ENCODE peak calls at places on chromosomes 12 and 14, in eight cellular contexts. One of them, this sample, is unnamed.

GRCh38 chr12:73935817-73936216 is 601.8 kb upstream of the ATXN7L3B start:
- DNase-seq in WERI-Rb-1: no peak
- DNase-seq in AG04450: no peak
- DNase-seq in mammary epithelial cell: peak
- DNase-seq in right cardiac atrium: no peak
- DNase-seq in PC-9: no peak
- DNase-seq in effector memory CD4-positive, alpha-beta T cell: no peak
- DNase-seq in HCT116: peak
- DNase-seq in this sample: no peak

GRCh38 chr12:8948711-8949524 is 527 bp downstream of the M6PR start:
- DNase-seq in PC-9: peak
- DNase-seq in mammary epithelial cell: peak
- DNase-seq in right cardiac atrium: no peak
- DNase-seq in AG04450: no peak
- DNase-seq in WERI-Rb-1: peak
- DNase-seq in effector memory CD4-positive, alpha-beta T cell: no peak
- DNase-seq in HCT116: no peak
- DNase-seq in this sample: no peak

GRCh38 chr14:45891417-45892080 is 638.5 kb upstream of the MIS18BP1 start:
- DNase-seq in HCT116: no peak
- DNase-seq in WERI-Rb-1: no peak
- DNase-seq in mammary epithelial cell: peak
- DNase-seq in right cardiac atrium: no peak
- DNase-seq in effector memory CD4-positive, alpha-beta T cell: no peak
- DNase-seq in PC-9: no peak
- DNase-seq in AG04450: no peak
- DNase-seq in this sample: peak

GRCh38 chr14:36747411-36748184 is 85.9 kb downstream of the PAX9 start:
- DNase-seq in right cardiac atrium: no peak
- DNase-seq in WERI-Rb-1: no peak
- DNase-seq in PC-9: no peak
- DNase-seq in HCT116: no peak
- DNase-seq in mammary epithelial cell: no peak
- DNase-seq in AG04450: no peak
- DNase-seq in effector memory CD4-positive, alpha-beta T cell: no peak
- DNase-seq in this sample: no peak

GRCh38 chr12:111443586-111443985 is 37.9 kb downstream of the SH2B3 start:
- DNase-seq in right cardiac atrium: no peak
- DNase-seq in HCT116: no peak
- DNase-seq in WERI-Rb-1: no peak
- DNase-seq in PC-9: no peak
- DNase-seq in effector memory CD4-positive, alpha-beta T cell: no peak
- DNase-seq in mammary epithelial cell: peak
- DNase-seq in AG04450: no peak
- DNase-seq in this sample: peak

GRCh38 chr12:53197011-53197640 is 9.9 kb downstream of the ITGB7 start:
- DNase-seq in right cardiac atrium: peak
- DNase-seq in PC-9: no peak
- DNase-seq in WERI-Rb-1: no peak
- DNase-seq in HCT116: no peak
- DNase-seq in effector memory CD4-positive, alpha-beta T cell: no peak
- DNase-seq in AG04450: no peak
- DNase-seq in mammary epithelial cell: no peak
- DNase-seq in this sample: no peak

GRCh38 chr14:82626156-82627055 is 1092.8 kb upstream of the SEL1L start:
- DNase-seq in HCT116: no peak
- DNase-seq in effector memory CD4-positive, alpha-beta T cell: no peak
- DNase-seq in WERI-Rb-1: no peak
- DNase-seq in AG04450: no peak
- DNase-seq in mammary epithelial cell: no peak
- DNase-seq in PC-9: no peak
- DNase-seq in right cardiac atrium: no peak
- DNase-seq in this sample: no peak

GRCh38 chr12:113373966-113374365 is 15.6 kb downstream of the PLBD2 start:
- DNase-seq in right cardiac atrium: no peak
- DNase-seq in effector memory CD4-positive, alpha-beta T cell: no peak
- DNase-seq in WERI-Rb-1: no peak
- DNase-seq in AG04450: no peak
- DNase-seq in mammary epithelial cell: no peak
- DNase-seq in PC-9: no peak
- DNase-seq in HCT116: no peak
- DNase-seq in this sample: no peak

GRCh38 chr12:54032627-54033100 is at the start of gene HOXC5:
- DNase-seq in mammary epithelial cell: peak
- DNase-seq in AG04450: no peak
- DNase-seq in WERI-Rb-1: peak
- DNase-seq in right cardiac atrium: peak
- DNase-seq in effector memory CD4-positive, alpha-beta T cell: peak
- DNase-seq in HCT116: peak
- DNase-seq in PC-9: peak
- DNase-seq in this sample: no peak

GRCh38 chr14:91754819-91755218 is 22.9 kb upstream of the CATSPERB start:
- DNase-seq in effector memory CD4-positive, alpha-beta T cell: no peak
- DNase-seq in AG04450: no peak
- DNase-seq in mammary epithelial cell: no peak
- DNase-seq in WERI-Rb-1: no peak
- DNase-seq in HCT116: no peak
- DNase-seq in PC-9: no peak
- DNase-seq in right cardiac atrium: no peak
- DNase-seq in this sample: no peak

GRCh38 chr12:47938093-47938492 is 25.3 kb upstream of the TMEM106C start:
- DNase-seq in PC-9: peak
- DNase-seq in effector memory CD4-positive, alpha-beta T cell: no peak
- DNase-seq in mammary epithelial cell: peak
- DNase-seq in right cardiac atrium: no peak
- DNase-seq in WERI-Rb-1: no peak
- DNase-seq in AG04450: no peak
- DNase-seq in HCT116: no peak
- DNase-seq in this sample: no peak

GRCh38 chr14:24888532-24888931 is 161.4 kb downstream of the STXBP6 start:
- DNase-seq in mammary epithelial cell: peak
- DNase-seq in effector memory CD4-positive, alpha-beta T cell: no peak
- DNase-seq in WERI-Rb-1: no peak
- DNase-seq in right cardiac atrium: no peak
- DNase-seq in AG04450: no peak
- DNase-seq in HCT116: no peak
- DNase-seq in PC-9: no peak
- DNase-seq in this sample: no peak

GRCh38 chr12:59046763-59047534 is 126.6 kb upstream of the LRIG3 start:
- DNase-seq in PC-9: no peak
- DNase-seq in AG04450: no peak
- DNase-seq in mammary epithelial cell: peak
- DNase-seq in effector memory CD4-positive, alpha-beta T cell: no peak
- DNase-seq in HCT116: no peak
- DNase-seq in right cardiac atrium: no peak
- DNase-seq in WERI-Rb-1: no peak
- DNase-seq in this sample: no peak

GRCh38 chr12:91853350-91854127 is 292.1 kb downstream of the BTG1 start:
- DNase-seq in PC-9: no peak
- DNase-seq in HCT116: no peak
- DNase-seq in AG04450: no peak
- DNase-seq in right cardiac atrium: no peak
- DNase-seq in mammary epithelial cell: no peak
- DNase-seq in effector memory CD4-positive, alpha-beta T cell: no peak
- DNase-seq in WERI-Rb-1: no peak
- DNase-seq in this sample: no peak

GRCh38 chr14:63267171-63267570 is 51.6 kb downstream of the GPHB5 start:
- DNase-seq in mammary epithelial cell: no peak
- DNase-seq in PC-9: no peak
- DNase-seq in WERI-Rb-1: no peak
- DNase-seq in right cardiac atrium: no peak
- DNase-seq in AG04450: no peak
- DNase-seq in effector memory CD4-positive, alpha-beta T cell: no peak
- DNase-seq in HCT116: no peak
- DNase-seq in this sample: no peak

GRCh38 chr12:90086281-90086680 is 377.6 kb upstream of the ATP2B1 start:
- DNase-seq in HCT116: no peak
- DNase-seq in mammary epithelial cell: peak
- DNase-seq in PC-9: no peak
- DNase-seq in right cardiac atrium: no peak
- DNase-seq in WERI-Rb-1: no peak
- DNase-seq in AG04450: no peak
- DNase-seq in effector memory CD4-positive, alpha-beta T cell: no peak
- DNase-seq in this sample: no peak

GRCh38 chr14:90808759-90809529 is 7.3 kb downstream of the TTC7B start:
- DNase-seq in right cardiac atrium: no peak
- DNase-seq in PC-9: no peak
- DNase-seq in AG04450: no peak
- DNase-seq in effector memory CD4-positive, alpha-beta T cell: no peak
- DNase-seq in WERI-Rb-1: no peak
- DNase-seq in mammary epithelial cell: no peak
- DNase-seq in HCT116: no peak
- DNase-seq in this sample: no peak

GRCh38 chr12:112216223-112216622 is 90.9 kb downstream of the TRAFD1 start:
- DNase-seq in WERI-Rb-1: no peak
- DNase-seq in mammary epithelial cell: no peak
- DNase-seq in PC-9: no peak
- DNase-seq in effector memory CD4-positive, alpha-beta T cell: no peak
- DNase-seq in right cardiac atrium: no peak
- DNase-seq in HCT116: no peak
- DNase-seq in AG04450: no peak
- DNase-seq in this sample: no peak

GRCh38 chr14:104355949-104356737 is 217.8 kb downstream of the KIF26A start:
- DNase-seq in effector memory CD4-positive, alpha-beta T cell: no peak
- DNase-seq in WERI-Rb-1: peak
- DNase-seq in AG04450: no peak
- DNase-seq in HCT116: no peak
- DNase-seq in right cardiac atrium: peak
- DNase-seq in PC-9: no peak
- DNase-seq in mammary epithelial cell: no peak
- DNase-seq in this sample: no peak

DNA sequence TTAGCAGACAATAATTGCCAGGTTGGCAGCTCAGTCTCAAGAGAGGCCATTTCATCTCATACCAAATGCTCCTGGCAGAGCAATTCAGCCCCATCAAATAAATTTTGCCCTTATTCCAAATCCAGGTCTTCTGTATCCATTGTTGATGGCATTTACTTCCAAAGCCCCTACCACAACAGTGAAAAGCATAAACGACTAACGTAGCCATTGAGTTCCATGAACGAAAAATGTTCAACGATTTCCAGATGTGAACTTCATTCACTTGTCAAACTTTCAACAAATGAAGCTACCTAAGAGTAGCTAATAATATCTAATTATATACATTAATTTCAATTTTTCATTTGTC is 3.0 kb upstream of the GCN1 start:
- DNase-seq in effector memory CD4-positive, alpha-beta T cell: no peak
- DNase-seq in mammary epithelial cell: no peak
- DNase-seq in right cardiac atrium: no peak
- DNase-seq in HCT116: no peak
- DNase-seq in WERI-Rb-1: no peak
- DNase-seq in PC-9: no peak
- DNase-seq in AG04450: no peak
- DNase-seq in this sample: no peak
- H3K27ac ChIP-seq in effector memory CD4-positive, alpha-beta T cell: no peak
- H3K27ac ChIP-seq in mammary epithelial cell: no peak
- H3K27ac ChIP-seq in right cardiac atrium: no peak
- H3K27ac ChIP-seq in HCT116: peak
- H3K27ac ChIP-seq in WERI-Rb-1: no peak
- H3K27ac ChIP-seq in PC-9: peak
- H3K27ac ChIP-seq in AG04450: no peak
- H3K27ac ChIP-seq in this sample: peak

DNA sequence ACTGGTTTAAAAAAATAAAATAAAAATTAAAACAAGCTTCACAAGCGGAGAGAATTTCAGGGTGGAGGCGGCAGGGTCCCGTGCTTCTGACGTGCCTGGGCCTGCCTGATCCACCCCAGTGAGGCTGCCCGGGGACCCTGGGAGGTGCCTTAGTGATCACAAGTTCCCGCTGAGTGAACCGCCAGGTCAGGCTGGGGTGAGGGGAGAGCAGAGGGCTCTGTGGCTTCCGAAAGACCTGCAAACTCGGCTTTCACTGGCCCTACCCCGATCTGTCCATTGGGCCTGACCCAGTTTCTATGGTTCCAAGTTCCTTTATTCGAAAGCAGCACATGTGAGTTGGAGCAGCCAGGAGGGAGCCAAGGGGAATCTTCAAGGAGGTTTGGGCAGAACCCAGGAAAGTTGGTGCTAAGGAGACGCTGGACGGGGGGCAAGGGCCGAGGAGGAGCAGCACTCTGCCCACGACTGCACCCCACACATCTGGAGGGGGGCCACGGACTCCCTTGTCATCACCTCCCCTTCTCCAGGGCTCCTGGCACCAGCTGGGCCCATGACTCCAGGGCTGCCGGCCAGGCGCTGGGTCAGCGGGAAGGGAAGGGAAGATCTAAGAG is 12.9 kb downstream of the MMP14 start:
- DNase-seq in WERI-Rb-1: no peak
- DNase-seq in AG04450: no peak
- DNase-seq in effector memory CD4-positive, alpha-beta T cell: no peak
- DNase-seq in PC-9: no peak
- DNase-seq in HCT116: no peak
- DNase-seq in mammary epithelial cell: peak
- DNase-seq in right cardiac atrium: peak
- DNase-seq in this sample: no peak
- H3K27ac ChIP-seq in WERI-Rb-1: no peak
- H3K27ac ChIP-seq in AG04450: peak
- H3K27ac ChIP-seq in effector memory CD4-positive, alpha-beta T cell: no peak
- H3K27ac ChIP-seq in PC-9: no peak
- H3K27ac ChIP-seq in HCT116: no peak
- H3K27ac ChIP-seq in mammary epithelial cell: peak
- H3K27ac ChIP-seq in right cardiac atrium: peak
- H3K27ac ChIP-seq in this sample: peak

GRCh38 chr12:104215638-104216297 is at the start of gene TXNRD1:
- DNase-seq in right cardiac atrium: peak
- DNase-seq in AG04450: no peak
- DNase-seq in effector memory CD4-positive, alpha-beta T cell: peak
- DNase-seq in WERI-Rb-1: no peak
- DNase-seq in HCT116: peak
- DNase-seq in mammary epithelial cell: peak
- DNase-seq in PC-9: peak
- DNase-seq in this sample: no peak
- H3K27ac ChIP-seq in right cardiac atrium: peak
- H3K27ac ChIP-seq in AG04450: peak
- H3K27ac ChIP-seq in effector memory CD4-positive, alpha-beta T cell: peak
- H3K27ac ChIP-seq in WERI-Rb-1: no peak
- H3K27ac ChIP-seq in HCT116: peak
- H3K27ac ChIP-seq in mammary epithelial cell: peak
- H3K27ac ChIP-seq in PC-9: peak
- H3K27ac ChIP-seq in this sample: no peak

DNA sequence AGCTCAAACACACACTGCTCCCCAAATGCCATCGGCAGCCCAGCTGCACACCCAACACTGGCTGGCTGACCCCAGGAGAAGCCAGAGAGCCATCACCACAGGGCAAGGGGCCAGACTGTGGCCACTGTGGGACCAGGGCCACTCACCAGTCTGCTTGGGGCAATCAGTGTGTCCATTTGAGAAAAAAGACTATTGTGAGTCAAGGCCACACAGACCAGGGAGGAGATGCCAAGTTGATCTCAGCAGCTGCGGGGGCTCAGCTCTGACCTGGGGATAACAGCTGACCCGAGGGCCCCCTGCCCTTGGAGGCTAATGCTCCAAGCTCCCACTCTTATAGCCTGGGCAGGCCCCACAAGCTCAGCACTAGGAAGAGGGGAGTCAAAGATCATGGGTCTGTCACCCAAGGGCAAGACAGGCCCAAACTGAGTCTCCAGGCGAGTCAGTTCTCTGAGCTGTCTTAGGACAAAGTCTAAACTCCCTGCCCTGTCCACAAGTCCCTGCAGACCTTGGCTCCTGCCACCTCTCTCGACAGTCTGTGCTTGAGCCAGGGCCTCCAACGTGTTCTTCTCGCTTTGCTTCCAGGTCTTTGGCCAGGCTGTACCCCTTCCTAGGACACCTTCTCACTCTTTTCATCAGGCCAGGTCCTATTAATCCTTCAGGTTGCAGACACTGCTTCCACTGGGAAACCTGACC is 30.1 kb upstream of the PNMA1 start:
- DNase-seq in PC-9: no peak
- DNase-seq in AG04450: no peak
- DNase-seq in right cardiac atrium: peak
- DNase-seq in HCT116: no peak
- DNase-seq in effector memory CD4-positive, alpha-beta T cell: no peak
- DNase-seq in WERI-Rb-1: no peak
- DNase-seq in mammary epithelial cell: no peak
- DNase-seq in this sample: no peak
- H3K27ac ChIP-seq in PC-9: peak
- H3K27ac ChIP-seq in AG04450: peak
- H3K27ac ChIP-seq in right cardiac atrium: peak
- H3K27ac ChIP-seq in HCT116: peak
- H3K27ac ChIP-seq in effector memory CD4-positive, alpha-beta T cell: peak
- H3K27ac ChIP-seq in WERI-Rb-1: peak
- H3K27ac ChIP-seq in mammary epithelial cell: peak
- H3K27ac ChIP-seq in this sample: peak

This sample was measured in epithelial cell of prostate.